ENCODE peak calls at places on chromosome 9, in five cellular contexts. M, X, F, L and V are unnamed samples.

GRCh38 chr9:130421802-130422276 is 22.9 kb upstream of the ASS1 start:
- DNase-seq in F (no peak), M (no peak), X (no peak), L (peak), V (peak)

GRCh38 chr9:121120386-121120785 is 45.6 kb downstream of the CNTRL start:
- DNase-seq in X (no peak), L (no peak), M (no peak), F (no peak), V (no peak)

GRCh38 chr9:34072868-34073590 is 24.3 kb upstream of the UBAP2 start:
- DNase-seq in L (peak), F (peak), X (peak), M (no peak), V (peak)

GRCh38 chr9:116163293-116164055 is 9.9 kb downstream of the PAPPA start:
- DNase-seq in M (no peak), X (peak), F (no peak), L (no peak), V (no peak)

GRCh38 chr9:129880654-129881546 is 45.6 kb downstream of the USP20 start:
- DNase-seq in M (no peak), F (no peak), L (no peak), X (no peak), V (no peak)

GRCh38 chr9:36407122-36407723 is 7.2 kb upstream of the RNF38 start:
- DNase-seq in M (peak), F (peak), L (peak), X (peak), V (peak)

GRCh38 chr9:92147030-92147853 is 32.0 kb upstream of the SPTLC1 start:
- DNase-seq in X (peak), M (peak), L (peak), F (no peak), V (peak)

GRCh38 chr9:93114169-93114983 is 18.4 kb downstream of the CARD19 start:
- DNase-seq in M (no peak), X (no peak), L (no peak), F (no peak), V (no peak)

GRCh38 chr9:136238342-136238732 is 7.3 kb downstream of the QSOX2 start:
- DNase-seq in F (no peak), M (no peak), X (no peak), L (no peak), V (no peak)

GRCh38 chr9:107839371-107839770 is 349.8 kb upstream of the KLF4 start:
- DNase-seq in M (no peak), L (no peak), X (no peak), F (no peak), V (no peak)

GRCh38 chr9:107566596-107566995 is 77.0 kb upstream of the KLF4 start:
- DNase-seq in M (no peak), L (no peak), X (no peak), F (no peak), V (no peak)

GRCh38 chr9:37988041-37988440 is 81.0 kb downstream of the SHB start:
- DNase-seq in F (peak), L (no peak), M (no peak), X (no peak), V (no peak)

GRCh38 chr9:87277346-87277745 is 220.3 kb upstream of the DAPK1 start:
- DNase-seq in F (no peak), M (no peak), X (no peak), L (no peak), V (peak)

GRCh38 chr9:108184941-108185340 is 670.8 kb downstream of the ACTL7B start:
- DNase-seq in X (peak), F (no peak), L (no peak), M (peak), V (peak)

GRCh38 chr9:136339173-136339957 is 12.0 kb downstream of the GPSM1 start:
- DNase-seq in L (peak), X (peak), F (peak), M (peak), V (peak)

GRCh38 chr9:86550411-86550810 is 196.2 kb upstream of the TUT7 start:
- DNase-seq in L (no peak), F (no peak), X (no peak), M (no peak), V (no peak)

GRCh38 chr9:127124792-127125191 is 2.4 kb upstream of the ANGPTL2 start:
- DNase-seq in F (no peak), M (no peak), X (no peak), L (no peak), V (no peak)

GRCh38 chr9:127122176-127123151 is at the start of gene ANGPTL2:
- DNase-seq in L (peak), X (peak), M (peak), F (peak), V (peak)

GRCh38 chr9:127121628-127122175 is 733 bp downstream of the ANGPTL2 start:
- DNase-seq in M (no peak), F (no peak), L (no peak), X (no peak), V (no peak)

GRCh38 chr9:127124091-127124490 is 1.7 kb upstream of the ANGPTL2 start:
- DNase-seq in F (no peak), L (no peak), M (no peak), X (no peak), V (no peak)

GRCh38 chr9:127123239-127123935 is 952 bp upstream of the ANGPTL2 start:
- DNase-seq in L (peak), M (no peak), X (no peak), F (peak), V (no peak)
- H3K4me3 ChIP-seq in L (peak), M (no peak), X (no peak), F (no peak), V (no peak)

GRCh38 chr9:122158202-122158601 is 1.4 kb downstream of the NDUFA8 start:
- DNase-seq in F (peak), M (peak), X (peak), L (peak), V (peak)
- TF ChIP-seq CTCF in F (peak), M (peak), X (peak), L (peak), V (peak)

GRCh38 chr9:134341929-134342745 is 15.9 kb downstream of the RXRA start:
- DNase-seq in M (no peak), F (no peak), X (no peak), L (no peak), V (no peak)
- H3K4me3 ChIP-seq in M (no peak), F (no peak), X (no peak), L (no peak), V (no peak)

GRCh38 chr9:15505927-15506326 is 4.8 kb downstream of the PSIP1 start:
- DNase-seq in L (no peak), X (no peak), M (no peak), F (no peak), V (no peak)
- TF ChIP-seq CTCF in L (no peak), X (no peak), M (no peak), F (no peak), V (no peak)

DNA sequence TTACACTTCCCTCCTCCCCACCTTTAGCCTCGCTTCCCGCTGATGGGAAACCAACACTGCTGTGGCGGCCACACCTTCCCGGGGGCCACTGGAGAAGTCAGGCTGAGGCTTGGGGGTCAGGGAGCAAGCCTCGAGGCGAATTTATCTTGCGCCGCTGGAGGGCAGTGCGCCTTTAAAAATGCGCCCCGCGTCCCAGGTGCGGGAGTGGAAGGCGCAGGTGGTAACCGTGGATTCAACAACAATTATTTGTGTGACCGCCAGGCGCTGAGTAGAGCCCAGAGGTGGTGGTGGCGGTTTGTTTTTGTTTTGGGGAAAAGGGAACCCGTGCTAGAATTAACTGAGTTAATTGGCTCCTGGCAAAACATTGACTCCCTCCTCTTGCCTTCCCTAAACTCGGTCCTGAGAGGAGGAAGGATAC is 1.1 kb downstream of the CFAP77 start:
- DNase-seq in X (peak), L (peak), F (peak), M (peak), V (peak)
- H3K4me3 ChIP-seq in X (peak), L (no peak), F (no peak), M (no peak), V (no peak)

GRCh38 chr9:16436545-16436944 is 433.9 kb downstream of the BNC2 start:
- DNase-seq in L (no peak), X (no peak), M (no peak), F (no peak), V (no peak)
- TF ChIP-seq CTCF in L (no peak), X (no peak), M (no peak), F (no peak), V (no peak)

GRCh38 chr9:113614843-113615648 is 151.5 kb downstream of the RGS3 start:
- DNase-seq in X (no peak), M (no peak), F (peak), L (no peak), V (no peak)
- H3K4me3 ChIP-seq in X (no peak), M (no peak), F (no peak), L (no peak), V (no peak)

DNA sequence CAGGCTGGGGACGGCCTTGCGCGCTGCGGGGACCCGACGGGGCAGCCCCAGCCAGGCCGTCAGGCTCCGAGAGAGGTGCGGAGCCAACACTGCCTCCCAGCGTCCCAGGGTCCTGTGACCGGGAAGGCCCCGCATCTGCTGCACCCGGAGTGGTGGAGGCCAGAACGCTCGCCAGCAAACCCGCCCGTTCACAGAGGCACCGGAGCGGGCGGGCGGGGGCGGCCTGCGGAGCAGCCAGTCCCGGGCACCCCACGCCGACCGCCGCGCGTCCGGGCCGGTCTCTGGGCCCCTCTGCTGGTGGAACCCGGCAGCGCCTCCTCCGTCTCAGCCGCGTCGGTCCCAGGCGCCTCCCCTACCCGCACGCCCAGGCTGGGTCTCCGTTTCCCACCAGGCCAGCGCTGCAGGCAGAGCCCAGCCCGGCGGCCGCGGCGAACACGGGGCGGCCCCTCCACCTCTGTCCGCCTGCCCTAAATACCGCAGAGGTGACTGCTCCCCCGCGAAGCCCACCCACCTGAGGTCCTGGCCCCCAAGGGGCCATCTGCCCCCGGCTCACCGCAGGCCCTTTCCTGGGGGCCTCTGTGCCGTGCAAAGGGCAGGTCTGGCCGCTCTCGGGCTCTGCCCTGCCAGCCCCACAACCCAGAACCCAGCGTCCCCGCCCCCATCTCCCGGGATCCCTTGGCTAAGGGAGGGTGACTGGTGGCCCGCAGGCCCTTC is 15.9 kb downstream of the EXD3 start:
- DNase-seq in F (peak), X (peak), L (peak), M (peak), V (peak)
- TF ChIP-seq CTCF in F (peak), X (peak), L (peak), M (peak), V (peak)

DNA sequence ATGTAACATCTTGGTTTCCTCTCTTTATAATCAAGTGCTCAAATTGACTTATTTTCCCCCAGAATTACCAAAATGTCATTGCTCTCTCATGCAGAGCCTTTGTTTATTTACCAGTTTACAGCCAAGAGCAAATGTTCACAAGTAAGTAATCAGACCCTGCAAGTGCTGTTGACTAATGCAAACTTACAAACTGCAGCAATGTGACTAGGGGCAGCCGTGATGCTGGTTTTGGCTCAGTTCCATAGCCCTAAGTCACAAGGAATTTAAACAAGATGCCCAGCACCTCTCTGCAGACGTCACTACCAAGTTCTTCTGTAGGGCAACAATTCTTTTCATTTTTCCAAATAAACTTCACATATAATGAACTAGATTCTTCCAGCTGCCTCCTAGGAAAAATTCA is 212.1 kb upstream of the RORB start:
- DNase-seq in X (no peak), L (no peak), F (no peak), M (no peak), V (peak)
- H3K4me3 ChIP-seq in X (no peak), L (no peak), F (no peak), M (no peak), V (no peak)

GRCh38 chr9:1721219-1721618 is 293.9 kb upstream of the SMARCA2 start:
- DNase-seq in M (no peak), L (no peak), F (no peak), X (no peak), V (no peak)

GRCh38 chr9:1718836-1719235 is 296.3 kb upstream of the SMARCA2 start:
- DNase-seq in M (no peak), F (no peak), L (no peak), X (no peak), V (peak)

GRCh38 chr9:1723616-1724015 is 291.5 kb upstream of the SMARCA2 start:
- DNase-seq in X (no peak), F (no peak), M (no peak), L (no peak), V (no peak)

GRCh38 chr9:1726993-1727759 is 288.0 kb upstream of the SMARCA2 start:
- DNase-seq in X (no peak), L (no peak), F (no peak), M (no peak), V (no peak)

DNA sequence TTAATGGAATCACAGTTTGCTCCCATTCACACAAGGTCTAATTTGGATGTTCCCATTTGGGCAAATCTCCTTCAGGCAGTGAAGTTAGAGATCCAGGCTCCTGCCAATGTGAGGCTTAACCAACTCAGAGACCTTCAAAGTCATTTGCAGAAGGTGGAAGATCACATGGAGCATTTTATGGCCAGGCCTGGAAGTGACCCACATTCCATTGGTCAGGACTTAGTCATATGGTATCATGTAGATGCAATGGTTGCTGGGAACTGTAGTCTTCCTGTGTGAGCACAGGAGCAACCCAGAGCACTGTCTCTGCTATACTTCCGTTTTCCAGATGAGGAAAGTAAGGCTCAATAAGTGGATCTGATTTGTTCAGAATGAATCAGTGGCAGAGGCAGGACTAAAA is 292.7 kb upstream of the SMARCA2 start:
- DNase-seq in M (no peak), L (no peak), X (peak), F (no peak), V (peak)
- TF ChIP-seq CTCF in M (no peak), L (no peak), X (no peak), F (no peak), V (no peak)